ENCODE peak calls at places on chromosome 10, in nine cellular contexts. One of them, this sample, is unnamed.

GRCh38 chr10:127018298-127018650 is 113.0 kb downstream of the DOCK1 start:
- DNase-seq in neural progenitor cell: no peak
- DNase-seq in heart left ventricle: no peak
- DNase-seq in glutamatergic neuron: no peak
- DNase-seq in BJ: no peak
- DNase-seq in fibroblast of the aortic adventitia: no peak
- DNase-seq in breast epithelium: no peak
- DNase-seq in AG09319: no peak
- DNase-seq in nephron progenitor cell: no peak
- DNase-seq in this sample: no peak

GRCh38 chr10:110850990-110851389 is 20.7 kb upstream of the PDCD4 start:
- DNase-seq in neural progenitor cell: no peak
- DNase-seq in heart left ventricle: no peak
- DNase-seq in glutamatergic neuron: no peak
- DNase-seq in BJ: no peak
- DNase-seq in fibroblast of the aortic adventitia: peak
- DNase-seq in breast epithelium: no peak
- DNase-seq in AG09319: no peak
- DNase-seq in nephron progenitor cell: no peak
- DNase-seq in this sample: no peak

GRCh38 chr10:24054421-24054820 is 154.5 kb upstream of the KIAA1217 start:
- DNase-seq in neural progenitor cell: no peak
- DNase-seq in heart left ventricle: no peak
- DNase-seq in glutamatergic neuron: no peak
- DNase-seq in BJ: no peak
- DNase-seq in fibroblast of the aortic adventitia: no peak
- DNase-seq in breast epithelium: no peak
- DNase-seq in AG09319: no peak
- DNase-seq in nephron progenitor cell: no peak
- DNase-seq in this sample: no peak

GRCh38 chr10:131088619-131089018 is 222.9 kb downstream of the TCERG1L start:
- DNase-seq in neural progenitor cell: peak
- DNase-seq in heart left ventricle: no peak
- DNase-seq in glutamatergic neuron: no peak
- DNase-seq in BJ: no peak
- DNase-seq in fibroblast of the aortic adventitia: no peak
- DNase-seq in breast epithelium: no peak
- DNase-seq in AG09319: no peak
- DNase-seq in nephron progenitor cell: no peak
- DNase-seq in this sample: no peak

GRCh38 chr10:97782455-97783228 is 10.8 kb upstream of the SFRP5 start:
- DNase-seq in neural progenitor cell: no peak
- DNase-seq in heart left ventricle: no peak
- DNase-seq in glutamatergic neuron: no peak
- DNase-seq in BJ: no peak
- DNase-seq in fibroblast of the aortic adventitia: no peak
- DNase-seq in breast epithelium: no peak
- DNase-seq in AG09319: no peak
- DNase-seq in nephron progenitor cell: no peak
- DNase-seq in this sample: no peak

GRCh38 chr10:120571256-120571655 is 114.2 kb downstream of the PLPP4 start:
- DNase-seq in neural progenitor cell: no peak
- DNase-seq in heart left ventricle: no peak
- DNase-seq in glutamatergic neuron: no peak
- DNase-seq in BJ: no peak
- DNase-seq in fibroblast of the aortic adventitia: no peak
- DNase-seq in breast epithelium: no peak
- DNase-seq in AG09319: no peak
- DNase-seq in nephron progenitor cell: no peak
- DNase-seq in this sample: no peak

GRCh38 chr10:86961481-86962091 is 3.2 kb downstream of the SNCG start:
- DNase-seq in neural progenitor cell: no peak
- DNase-seq in heart left ventricle: no peak
- DNase-seq in glutamatergic neuron: no peak
- DNase-seq in BJ: no peak
- DNase-seq in fibroblast of the aortic adventitia: no peak
- DNase-seq in breast epithelium: no peak
- DNase-seq in AG09319: no peak
- DNase-seq in nephron progenitor cell: no peak
- DNase-seq in this sample: peak

GRCh38 chr10:76071638-76072317 is 640.4 kb downstream of the LRMDA start:
- DNase-seq in neural progenitor cell: no peak
- DNase-seq in heart left ventricle: no peak
- DNase-seq in glutamatergic neuron: no peak
- DNase-seq in BJ: peak
- DNase-seq in fibroblast of the aortic adventitia: peak
- DNase-seq in breast epithelium: no peak
- DNase-seq in AG09319: peak
- DNase-seq in nephron progenitor cell: no peak
- DNase-seq in this sample: no peak

GRCh38 chr10:132360766-132361447 is 28.9 kb downstream of the LRRC27 start:
- DNase-seq in neural progenitor cell: peak
- DNase-seq in heart left ventricle: no peak
- DNase-seq in glutamatergic neuron: no peak
- DNase-seq in BJ: no peak
- DNase-seq in fibroblast of the aortic adventitia: no peak
- DNase-seq in breast epithelium: no peak
- DNase-seq in AG09319: no peak
- DNase-seq in nephron progenitor cell: peak
- DNase-seq in this sample: peak

GRCh38 chr10:49415109-49415508 is 19.2 kb upstream of the DRGX start:
- DNase-seq in neural progenitor cell: no peak
- DNase-seq in heart left ventricle: no peak
- DNase-seq in glutamatergic neuron: no peak
- DNase-seq in BJ: no peak
- DNase-seq in fibroblast of the aortic adventitia: no peak
- DNase-seq in breast epithelium: no peak
- DNase-seq in AG09319: no peak
- DNase-seq in nephron progenitor cell: no peak
- DNase-seq in this sample: no peak

GRCh38 chr10:126895214-126895781 is 9.9 kb upstream of the DOCK1 start:
- DNase-seq in neural progenitor cell: no peak
- DNase-seq in heart left ventricle: no peak
- DNase-seq in glutamatergic neuron: no peak
- DNase-seq in BJ: no peak
- DNase-seq in fibroblast of the aortic adventitia: no peak
- DNase-seq in breast epithelium: peak
- DNase-seq in AG09319: no peak
- DNase-seq in nephron progenitor cell: no peak
- DNase-seq in this sample: no peak

GRCh38 chr10:48976208-48976607 is 36.6 kb upstream of the LRRC18 start:
- DNase-seq in neural progenitor cell: peak
- DNase-seq in heart left ventricle: no peak
- DNase-seq in glutamatergic neuron: no peak
- DNase-seq in BJ: no peak
- DNase-seq in fibroblast of the aortic adventitia: peak
- DNase-seq in breast epithelium: no peak
- DNase-seq in AG09319: no peak
- DNase-seq in nephron progenitor cell: no peak
- DNase-seq in this sample: no peak

GRCh38 chr10:60130130-60130579 is 223.8 kb upstream of the CCDC6 start:
- DNase-seq in neural progenitor cell: peak
- DNase-seq in heart left ventricle: no peak
- DNase-seq in glutamatergic neuron: peak
- DNase-seq in BJ: no peak
- DNase-seq in fibroblast of the aortic adventitia: no peak
- DNase-seq in breast epithelium: no peak
- DNase-seq in AG09319: no peak
- DNase-seq in nephron progenitor cell: peak
- DNase-seq in this sample: no peak

GRCh38 chr10:6145414-6145978 is 56.7 kb downstream of the RBM17 start:
- DNase-seq in neural progenitor cell: peak
- DNase-seq in heart left ventricle: no peak
- DNase-seq in glutamatergic neuron: peak
- DNase-seq in BJ: no peak
- DNase-seq in fibroblast of the aortic adventitia: no peak
- DNase-seq in breast epithelium: no peak
- DNase-seq in AG09319: no peak
- DNase-seq in nephron progenitor cell: peak
- DNase-seq in this sample: no peak

GRCh38 chr10:29160110-29160669 is 128.7 kb upstream of the LYZL1 start:
- DNase-seq in neural progenitor cell: no peak
- DNase-seq in heart left ventricle: no peak
- DNase-seq in glutamatergic neuron: no peak
- DNase-seq in BJ: peak
- DNase-seq in fibroblast of the aortic adventitia: peak
- DNase-seq in breast epithelium: peak
- DNase-seq in AG09319: no peak
- DNase-seq in nephron progenitor cell: no peak
- DNase-seq in this sample: no peak

GRCh38 chr10:42707229-42707628 is 68.9 kb upstream of the ZNF33B start:
- DNase-seq in neural progenitor cell: no peak
- DNase-seq in heart left ventricle: no peak
- DNase-seq in glutamatergic neuron: no peak
- DNase-seq in BJ: no peak
- DNase-seq in fibroblast of the aortic adventitia: no peak
- DNase-seq in breast epithelium: no peak
- DNase-seq in AG09319: no peak
- DNase-seq in nephron progenitor cell: no peak
- DNase-seq in this sample: no peak
- TF ChIP-seq CTCF in neural progenitor cell: no peak
- TF ChIP-seq CTCF in heart left ventricle: no peak
- TF ChIP-seq CTCF in glutamatergic neuron: no peak
- TF ChIP-seq CTCF in BJ: no peak
- TF ChIP-seq CTCF in fibroblast of the aortic adventitia: no peak
- TF ChIP-seq CTCF in breast epithelium: no peak
- TF ChIP-seq CTCF in AG09319: no peak
- TF ChIP-seq CTCF in nephron progenitor cell: no peak
- TF ChIP-seq CTCF in this sample: no peak

GRCh38 chr10:8050561-8051108 is 3.9 kb upstream of the GATA3 start:
- DNase-seq in neural progenitor cell: peak
- DNase-seq in heart left ventricle: no peak
- DNase-seq in glutamatergic neuron: no peak
- DNase-seq in BJ: no peak
- DNase-seq in fibroblast of the aortic adventitia: peak
- DNase-seq in breast epithelium: no peak
- DNase-seq in AG09319: no peak
- DNase-seq in nephron progenitor cell: peak
- DNase-seq in this sample: no peak

GRCh38 chr10:8048281-8049008 is 6.0 kb upstream of the GATA3 start:
- DNase-seq in neural progenitor cell: peak
- DNase-seq in heart left ventricle: no peak
- DNase-seq in glutamatergic neuron: no peak
- DNase-seq in BJ: no peak
- DNase-seq in fibroblast of the aortic adventitia: no peak
- DNase-seq in breast epithelium: no peak
- DNase-seq in AG09319: no peak
- DNase-seq in nephron progenitor cell: no peak
- DNase-seq in this sample: no peak

GRCh38 chr10:8051109-8051781 is 3.2 kb upstream of the GATA3 start:
- DNase-seq in neural progenitor cell: peak
- DNase-seq in heart left ventricle: no peak
- DNase-seq in glutamatergic neuron: no peak
- DNase-seq in BJ: no peak
- DNase-seq in fibroblast of the aortic adventitia: no peak
- DNase-seq in breast epithelium: no peak
- DNase-seq in AG09319: no peak
- DNase-seq in nephron progenitor cell: peak
- DNase-seq in this sample: no peak

GRCh38 chr10:8049151-8049873 is 5.2 kb upstream of the GATA3 start:
- DNase-seq in neural progenitor cell: peak
- DNase-seq in heart left ventricle: no peak
- DNase-seq in glutamatergic neuron: no peak
- DNase-seq in BJ: no peak
- DNase-seq in fibroblast of the aortic adventitia: no peak
- DNase-seq in breast epithelium: no peak
- DNase-seq in AG09319: no peak
- DNase-seq in nephron progenitor cell: peak
- DNase-seq in this sample: no peak

DNA sequence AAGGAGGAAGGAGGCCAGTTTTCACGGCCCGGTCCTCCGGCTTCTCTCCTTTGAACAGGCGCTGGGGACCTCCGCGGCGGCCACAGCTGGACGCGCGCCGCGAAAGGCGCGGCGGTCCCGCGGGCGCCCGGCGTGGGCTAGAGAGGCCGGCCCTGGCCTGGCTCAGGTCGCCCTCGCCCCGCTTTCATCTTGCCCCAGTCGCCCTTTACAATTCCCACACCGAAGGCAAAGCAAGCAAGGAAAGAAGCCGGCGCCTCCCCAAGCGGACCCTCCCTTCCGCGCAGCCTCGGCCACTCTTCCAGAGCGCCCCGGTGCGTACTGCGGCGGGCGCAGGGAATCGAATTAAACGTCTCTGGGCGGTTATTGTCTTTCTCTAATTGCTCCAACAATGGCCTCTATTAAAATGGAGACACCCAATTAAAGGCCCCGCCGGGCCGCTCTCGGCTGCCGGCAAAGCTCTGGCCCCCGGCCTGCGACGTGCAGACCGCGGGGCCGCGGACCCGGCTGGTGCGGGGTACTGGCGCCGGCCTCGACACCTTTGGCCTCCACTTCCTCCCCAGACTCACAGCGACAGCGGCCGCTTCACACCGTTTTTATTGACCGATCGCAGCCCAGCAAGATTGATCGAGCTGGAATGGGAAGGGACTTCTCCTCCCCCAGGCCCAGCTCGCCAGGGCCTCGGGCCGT is 4.5 kb upstream of the GATA3 start:
- DNase-seq in neural progenitor cell: peak
- DNase-seq in heart left ventricle: no peak
- DNase-seq in glutamatergic neuron: no peak
- DNase-seq in BJ: no peak
- DNase-seq in fibroblast of the aortic adventitia: no peak
- DNase-seq in breast epithelium: no peak
- DNase-seq in AG09319: no peak
- DNase-seq in nephron progenitor cell: peak
- DNase-seq in this sample: no peak
- TF ChIP-seq CTCF in neural progenitor cell: no peak
- TF ChIP-seq CTCF in heart left ventricle: no peak
- TF ChIP-seq CTCF in glutamatergic neuron: no peak
- TF ChIP-seq CTCF in BJ: no peak
- TF ChIP-seq CTCF in fibroblast of the aortic adventitia: no peak
- TF ChIP-seq CTCF in breast epithelium: no peak
- TF ChIP-seq CTCF in AG09319: no peak
- TF ChIP-seq CTCF in nephron progenitor cell: no peak
- TF ChIP-seq CTCF in this sample: no peak

GRCh38 chr10:68208424-68209042 is 23.4 kb downstream of the ATOH7 start:
- DNase-seq in neural progenitor cell: peak
- DNase-seq in heart left ventricle: no peak
- DNase-seq in glutamatergic neuron: peak
- DNase-seq in BJ: no peak
- DNase-seq in fibroblast of the aortic adventitia: peak
- DNase-seq in breast epithelium: no peak
- DNase-seq in AG09319: peak
- DNase-seq in nephron progenitor cell: peak
- DNase-seq in this sample: no peak
- TF ChIP-seq CTCF in neural progenitor cell: peak
- TF ChIP-seq CTCF in heart left ventricle: no peak
- TF ChIP-seq CTCF in glutamatergic neuron: no peak
- TF ChIP-seq CTCF in BJ: peak
- TF ChIP-seq CTCF in fibroblast of the aortic adventitia: peak
- TF ChIP-seq CTCF in breast epithelium: no peak
- TF ChIP-seq CTCF in AG09319: peak
- TF ChIP-seq CTCF in nephron progenitor cell: peak
- TF ChIP-seq CTCF in this sample: peak

DNA sequence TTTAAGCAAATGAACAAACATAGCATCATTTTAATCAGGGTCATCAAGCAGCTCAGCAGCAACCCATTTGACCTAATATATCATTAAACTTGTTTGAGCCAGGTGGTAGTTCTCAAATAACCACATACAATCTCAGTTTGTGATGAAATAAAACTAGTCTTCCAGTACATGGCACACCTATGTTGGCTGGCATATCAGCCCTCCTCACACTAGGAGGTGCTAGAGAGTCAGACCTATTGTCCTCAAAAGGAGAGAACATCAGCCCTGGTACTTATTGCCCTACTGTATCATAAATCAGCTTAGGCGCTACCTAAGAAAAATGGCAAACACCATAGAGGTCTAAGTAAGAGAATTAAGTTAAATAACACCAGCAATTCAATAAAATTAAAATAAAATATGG is 81.7 kb downstream of the CABCOCO1 start:
- DNase-seq in neural progenitor cell: no peak
- DNase-seq in heart left ventricle: no peak
- DNase-seq in glutamatergic neuron: no peak
- DNase-seq in BJ: no peak
- DNase-seq in fibroblast of the aortic adventitia: no peak
- DNase-seq in breast epithelium: no peak
- DNase-seq in AG09319: no peak
- DNase-seq in nephron progenitor cell: no peak
- DNase-seq in this sample: no peak
- TF ChIP-seq CTCF in neural progenitor cell: peak
- TF ChIP-seq CTCF in heart left ventricle: no peak
- TF ChIP-seq CTCF in glutamatergic neuron: no peak
- TF ChIP-seq CTCF in BJ: no peak
- TF ChIP-seq CTCF in fibroblast of the aortic adventitia: no peak
- TF ChIP-seq CTCF in breast epithelium: no peak
- TF ChIP-seq CTCF in AG09319: no peak
- TF ChIP-seq CTCF in nephron progenitor cell: peak
- TF ChIP-seq CTCF in this sample: peak

This sample was measured in chondrocyte.